ENCODE peak calls at places on chromosomes 2 and 18, in seven cellular contexts. One of them, this sample, is unnamed.

GRCh38 chr18:77108001-77108692 is 24.4 kb downstream of the MBP start:
- DNase-seq in posterior vena cava: no peak
- DNase-seq in heart right ventricle: no peak
- DNase-seq in fibroblast of lung: peak
- DNase-seq in WERI-Rb-1: peak
- DNase-seq in activated T-cell treated with anti-CD3 and anti-CD28 coated beads, Interleukin-2, amount 50 U/mL, for 1 hour: no peak
- DNase-seq in iris pigment epithelial cell: peak
- DNase-seq in this sample: peak

GRCh38 chr18:8413751-8414150 is 195.5 kb upstream of the RAB12 start:
- DNase-seq in posterior vena cava: no peak
- DNase-seq in heart right ventricle: no peak
- DNase-seq in fibroblast of lung: no peak
- DNase-seq in WERI-Rb-1: no peak
- DNase-seq in activated T-cell treated with anti-CD3 and anti-CD28 coated beads, Interleukin-2, amount 50 U/mL, for 1 hour: no peak
- DNase-seq in iris pigment epithelial cell: peak
- DNase-seq in this sample: no peak

GRCh38 chr18:32460046-32460785 is 10.5 kb downstream of the GAREM1 start:
- DNase-seq in posterior vena cava: no peak
- DNase-seq in heart right ventricle: no peak
- DNase-seq in fibroblast of lung: no peak
- DNase-seq in WERI-Rb-1: no peak
- DNase-seq in activated T-cell treated with anti-CD3 and anti-CD28 coated beads, Interleukin-2, amount 50 U/mL, for 1 hour: no peak
- DNase-seq in iris pigment epithelial cell: no peak
- DNase-seq in this sample: no peak

GRCh38 chr18:79899609-79900435 is 51.6 kb downstream of the SLC66A2 start:
- DNase-seq in posterior vena cava: no peak
- DNase-seq in heart right ventricle: no peak
- DNase-seq in fibroblast of lung: no peak
- DNase-seq in WERI-Rb-1: no peak
- DNase-seq in activated T-cell treated with anti-CD3 and anti-CD28 coated beads, Interleukin-2, amount 50 U/mL, for 1 hour: no peak
- DNase-seq in iris pigment epithelial cell: no peak
- DNase-seq in this sample: no peak

GRCh38 chr2:18454692-18455255 is 105.7 kb downstream of the RDH14 start:
- DNase-seq in posterior vena cava: no peak
- DNase-seq in heart right ventricle: no peak
- DNase-seq in fibroblast of lung: no peak
- DNase-seq in WERI-Rb-1: no peak
- DNase-seq in activated T-cell treated with anti-CD3 and anti-CD28 coated beads, Interleukin-2, amount 50 U/mL, for 1 hour: no peak
- DNase-seq in iris pigment epithelial cell: no peak
- DNase-seq in this sample: no peak

GRCh38 chr2:203891474-203891873 is 23.9 kb downstream of the CTLA4 start:
- DNase-seq in posterior vena cava: no peak
- DNase-seq in heart right ventricle: no peak
- DNase-seq in fibroblast of lung: no peak
- DNase-seq in WERI-Rb-1: no peak
- DNase-seq in activated T-cell treated with anti-CD3 and anti-CD28 coated beads, Interleukin-2, amount 50 U/mL, for 1 hour: no peak
- DNase-seq in iris pigment epithelial cell: peak
- DNase-seq in this sample: no peak

GRCh38 chr2:109148991-109149645 is 20.1 kb downstream of the SH3RF3 start:
- DNase-seq in posterior vena cava: no peak
- DNase-seq in heart right ventricle: no peak
- DNase-seq in fibroblast of lung: no peak
- DNase-seq in WERI-Rb-1: no peak
- DNase-seq in activated T-cell treated with anti-CD3 and anti-CD28 coated beads, Interleukin-2, amount 50 U/mL, for 1 hour: no peak
- DNase-seq in iris pigment epithelial cell: no peak
- DNase-seq in this sample: no peak

GRCh38 chr2:110748489-110748867 is 16.1 kb downstream of the ACOXL start:
- DNase-seq in posterior vena cava: no peak
- DNase-seq in heart right ventricle: no peak
- DNase-seq in fibroblast of lung: peak
- DNase-seq in WERI-Rb-1: no peak
- DNase-seq in activated T-cell treated with anti-CD3 and anti-CD28 coated beads, Interleukin-2, amount 50 U/mL, for 1 hour: peak
- DNase-seq in iris pigment epithelial cell: no peak
- DNase-seq in this sample: no peak

GRCh38 chr2:242057379-242058040 is 188.0 kb downstream of the RTP5 start:
- DNase-seq in posterior vena cava: no peak
- DNase-seq in heart right ventricle: no peak
- DNase-seq in fibroblast of lung: no peak
- DNase-seq in WERI-Rb-1: no peak
- DNase-seq in activated T-cell treated with anti-CD3 and anti-CD28 coated beads, Interleukin-2, amount 50 U/mL, for 1 hour: no peak
- DNase-seq in iris pigment epithelial cell: no peak
- DNase-seq in this sample: no peak

GRCh38 chr18:76404345-76404831 is 90.7 kb downstream of the ZNF516 start:
- DNase-seq in posterior vena cava: no peak
- DNase-seq in heart right ventricle: no peak
- DNase-seq in fibroblast of lung: no peak
- DNase-seq in WERI-Rb-1: no peak
- DNase-seq in activated T-cell treated with anti-CD3 and anti-CD28 coated beads, Interleukin-2, amount 50 U/mL, for 1 hour: no peak
- DNase-seq in iris pigment epithelial cell: no peak
- DNase-seq in this sample: no peak

GRCh38 chr18:74513149-74513882 is 17.2 kb downstream of the CNDP2 start:
- DNase-seq in posterior vena cava: no peak
- DNase-seq in heart right ventricle: no peak
- DNase-seq in fibroblast of lung: no peak
- DNase-seq in WERI-Rb-1: no peak
- DNase-seq in activated T-cell treated with anti-CD3 and anti-CD28 coated beads, Interleukin-2, amount 50 U/mL, for 1 hour: no peak
- DNase-seq in iris pigment epithelial cell: no peak
- DNase-seq in this sample: no peak

GRCh38 chr2:188132385-188132784 is 159.3 kb upstream of the GULP1 start:
- DNase-seq in posterior vena cava: no peak
- DNase-seq in heart right ventricle: peak
- DNase-seq in fibroblast of lung: no peak
- DNase-seq in WERI-Rb-1: no peak
- DNase-seq in activated T-cell treated with anti-CD3 and anti-CD28 coated beads, Interleukin-2, amount 50 U/mL, for 1 hour: no peak
- DNase-seq in iris pigment epithelial cell: no peak
- DNase-seq in this sample: no peak

GRCh38 chr18:29879763-29880162 is 1162.8 kb downstream of the DSC3 start:
- DNase-seq in posterior vena cava: no peak
- DNase-seq in heart right ventricle: no peak
- DNase-seq in fibroblast of lung: no peak
- DNase-seq in WERI-Rb-1: no peak
- DNase-seq in activated T-cell treated with anti-CD3 and anti-CD28 coated beads, Interleukin-2, amount 50 U/mL, for 1 hour: no peak
- DNase-seq in iris pigment epithelial cell: no peak
- DNase-seq in this sample: no peak

GRCh38 chr2:109512076-109512475 is 101.7 kb downstream of the SEPTIN10 start:
- DNase-seq in posterior vena cava: no peak
- DNase-seq in heart right ventricle: no peak
- DNase-seq in fibroblast of lung: no peak
- DNase-seq in WERI-Rb-1: no peak
- DNase-seq in activated T-cell treated with anti-CD3 and anti-CD28 coated beads, Interleukin-2, amount 50 U/mL, for 1 hour: no peak
- DNase-seq in iris pigment epithelial cell: no peak
- DNase-seq in this sample: no peak

GRCh38 chr2:148534416-148535205 is 109.9 kb upstream of the EPC2 start:
- DNase-seq in posterior vena cava: no peak
- DNase-seq in heart right ventricle: peak
- DNase-seq in fibroblast of lung: no peak
- DNase-seq in WERI-Rb-1: peak
- DNase-seq in activated T-cell treated with anti-CD3 and anti-CD28 coated beads, Interleukin-2, amount 50 U/mL, for 1 hour: no peak
- DNase-seq in iris pigment epithelial cell: no peak
- DNase-seq in this sample: no peak

GRCh38 chr2:111954602-111955332 is 56.4 kb downstream of the MERTK start:
- DNase-seq in posterior vena cava: no peak
- DNase-seq in heart right ventricle: peak
- DNase-seq in fibroblast of lung: no peak
- DNase-seq in WERI-Rb-1: no peak
- DNase-seq in activated T-cell treated with anti-CD3 and anti-CD28 coated beads, Interleukin-2, amount 50 U/mL, for 1 hour: no peak
- DNase-seq in iris pigment epithelial cell: no peak
- DNase-seq in this sample: no peak

GRCh38 chr2:224754129-224754528 is 38.0 kb upstream of the CCDC195 start:
- DNase-seq in posterior vena cava: no peak
- DNase-seq in heart right ventricle: no peak
- DNase-seq in fibroblast of lung: peak
- DNase-seq in WERI-Rb-1: no peak
- DNase-seq in activated T-cell treated with anti-CD3 and anti-CD28 coated beads, Interleukin-2, amount 50 U/mL, for 1 hour: no peak
- DNase-seq in iris pigment epithelial cell: peak
- DNase-seq in this sample: no peak

GRCh38 chr2:137729305-137729704 is 235.0 kb upstream of the HNMT start:
- DNase-seq in posterior vena cava: no peak
- DNase-seq in heart right ventricle: no peak
- DNase-seq in fibroblast of lung: no peak
- DNase-seq in WERI-Rb-1: no peak
- DNase-seq in activated T-cell treated with anti-CD3 and anti-CD28 coated beads, Interleukin-2, amount 50 U/mL, for 1 hour: no peak
- DNase-seq in iris pigment epithelial cell: no peak
- DNase-seq in this sample: no peak

GRCh38 chr2:150162241-150162942 is 325.1 kb downstream of the RND3 start:
- DNase-seq in posterior vena cava: no peak
- DNase-seq in heart right ventricle: no peak
- DNase-seq in fibroblast of lung: no peak
- DNase-seq in WERI-Rb-1: no peak
- DNase-seq in activated T-cell treated with anti-CD3 and anti-CD28 coated beads, Interleukin-2, amount 50 U/mL, for 1 hour: no peak
- DNase-seq in iris pigment epithelial cell: no peak
- DNase-seq in this sample: no peak

GRCh38 chr2:10889741-10890215 is 22.0 kb upstream of the KCNF1 start:
- DNase-seq in posterior vena cava: peak
- DNase-seq in heart right ventricle: no peak
- DNase-seq in fibroblast of lung: no peak
- DNase-seq in WERI-Rb-1: peak
- DNase-seq in activated T-cell treated with anti-CD3 and anti-CD28 coated beads, Interleukin-2, amount 50 U/mL, for 1 hour: no peak
- DNase-seq in iris pigment epithelial cell: no peak
- DNase-seq in this sample: no peak

GRCh38 chr2:148455791-148456190 is 188.8 kb upstream of the EPC2 start:
- DNase-seq in posterior vena cava: no peak
- DNase-seq in heart right ventricle: no peak
- DNase-seq in fibroblast of lung: peak
- DNase-seq in WERI-Rb-1: no peak
- DNase-seq in activated T-cell treated with anti-CD3 and anti-CD28 coated beads, Interleukin-2, amount 50 U/mL, for 1 hour: no peak
- DNase-seq in iris pigment epithelial cell: no peak
- DNase-seq in this sample: no peak